ENCODE peak calls at places on chromosome 7, in four cellular contexts. T is H1, V is K562, O is HCT116. Z is an unnamed sample.

GRCh38 chr7:66426332-66426731 is 202.3 kb upstream of the KCTD7 start:
- DNase-seq in V (no peak), T (no peak), O (no peak), Z (no peak)

GRCh38 chr7:108299251-108300014 is 156.8 kb downstream of the NRCAM start:
- DNase-seq in V (no peak), O (no peak), T (no peak), Z (no peak)

GRCh38 chr7:156988605-156989185 is 21.8 kb downstream of the MNX1 start:
- DNase-seq in T (no peak), V (no peak), O (no peak), Z (no peak)

GRCh38 chr7:5422324-5423271 is 1.0 kb downstream of the TNRC18 start:
- DNase-seq in V (peak), O (no peak), T (no peak), Z (peak)

GRCh38 chr7:43764039-43764789 is 5.7 kb downstream of the BLVRA start:
- DNase-seq in V (peak), T (no peak), O (no peak), Z (no peak)

GRCh38 chr7:17448479-17449423 is 150.3 kb downstream of the AHR start:
- DNase-seq in T (no peak), O (no peak), V (no peak), Z (no peak)

GRCh38 chr7:70919491-70920073 is 212.4 kb upstream of the GALNT17 start:
- DNase-seq in V (no peak), T (no peak), O (no peak), Z (no peak)

GRCh38 chr7:120990468-120991118 is 2.1 kb downstream of the CPED1 start:
- DNase-seq in T (no peak), V (no peak), O (no peak), Z (no peak)

GRCh38 chr7:146116452-146117219 is at the start of gene CNTNAP2:
- DNase-seq in V (no peak), T (peak), O (no peak), Z (peak)

GRCh38 chr7:70694357-70694908 is 437.5 kb upstream of the GALNT17 start:
- DNase-seq in T (no peak), O (no peak), V (no peak), Z (peak)

GRCh38 chr7:138324905-138325304 is 135.2 kb upstream of the TRIM24 start:
- DNase-seq in T (no peak), V (no peak), O (no peak), Z (no peak)

GRCh38 chr7:148815612-148816011 is 68.5 kb downstream of the EZH2 start:
- DNase-seq in T (no peak), V (no peak), O (no peak), Z (no peak)

GRCh38 chr7:28091190-28091589 is 89.4 kb downstream of the JAZF1 start:
- DNase-seq in T (no peak), O (no peak), V (no peak), Z (no peak)

GRCh38 chr7:88111136-88111748 is 108.6 kb downstream of the SRI start:
- DNase-seq in O (peak), V (peak), T (no peak), Z (peak)

GRCh38 chr7:66429498-66430163 is 199.1 kb upstream of the KCTD7 start:
- DNase-seq in V (no peak), O (no peak), T (no peak), Z (no peak)

GRCh38 chr7:1463685-1464223 is 4.5 kb upstream of the MICALL2 start:
- DNase-seq in T (no peak), O (no peak), V (no peak), Z (no peak)

GRCh38 chr7:130888017-130888371 is 154.0 kb upstream of the KLF14 start:
- DNase-seq in O (no peak), T (no peak), V (peak), Z (no peak)

GRCh38 chr7:97480700-97481410 is 251.0 kb upstream of the TAC1 start:
- DNase-seq in T (no peak), O (no peak), V (no peak), Z (no peak)

GRCh38 chr7:50308301-50309129 is 4.0 kb downstream of the IKZF1 start:
- DNase-seq in O (no peak), V (peak), T (no peak), Z (no peak)

GRCh38 chr7:93574646-93575554 is at the start of gene CALCR:
- DNase-seq in T (no peak), V (no peak), O (no peak), Z (peak)

GRCh38 chr7:28754027-28754426 is 204.1 kb downstream of the TRIL start:
- DNase-seq in O (no peak), T (no peak), V (no peak), Z (no peak)

GRCh38 chr7:82506702-82507101 is 63.1 kb upstream of the CACNA2D1 start:
- DNase-seq in T (no peak), V (no peak), O (no peak), Z (no peak)

GRCh38 chr7:92397542-92397941 is 49.7 kb upstream of the GATAD1 start:
- DNase-seq in O (no peak), T (no peak), V (no peak), Z (no peak)

GRCh38 chr7:7761340-7761973 is 43.0 kb upstream of the RPA3 start:
- DNase-seq in O (peak), V (peak), T (no peak), Z (no peak)

GRCh38 chr7:106071356-106071998 is 40.6 kb downstream of the SYPL1 start:
- DNase-seq in T (no peak), V (no peak), O (no peak), Z (no peak)
- TF ChIP-seq POLR2AphosphoS5 in T (no peak), V (no peak), O (no peak), Z (no peak)

DNA sequence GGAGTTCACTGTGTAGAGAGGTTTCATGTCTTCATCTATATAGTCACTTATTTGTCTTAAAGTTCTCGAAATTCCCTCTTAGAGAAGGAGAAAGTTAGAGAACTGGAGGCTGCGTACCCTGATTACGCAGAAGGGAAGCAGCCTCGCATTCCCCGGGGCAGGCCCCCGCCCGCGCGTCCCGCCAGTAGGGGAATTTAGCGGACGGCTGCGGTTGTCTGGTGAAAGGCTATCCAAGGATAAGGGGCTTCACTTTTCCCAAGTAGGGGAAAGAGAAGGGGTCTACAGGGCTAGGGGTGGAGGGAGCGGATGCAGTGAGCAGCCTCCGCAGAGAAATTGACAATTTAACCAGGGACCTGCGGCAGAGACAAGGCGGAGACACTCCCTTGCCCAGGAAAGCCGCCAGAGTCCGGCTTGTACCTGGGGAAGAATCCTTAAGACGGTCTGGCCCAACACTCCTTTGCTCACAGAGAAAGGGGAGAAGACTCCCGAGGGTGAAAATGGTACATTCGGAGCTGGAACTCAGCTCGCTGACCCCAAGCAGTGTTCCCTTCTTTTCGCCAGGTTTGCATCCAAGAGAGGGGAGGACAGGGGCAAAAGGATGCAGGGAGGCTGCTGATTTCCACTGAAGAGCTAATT is 976 bp upstream of the MAGI2 start:
- DNase-seq in T (no peak), O (no peak), V (no peak), Z (peak)
- TF ChIP-seq EZH2 in T (peak), O (no peak), V (no peak), Z (peak)

GRCh38 chr7:16420329-16420648 is 1.0 kb downstream of the CRPPA start:
- DNase-seq in V (no peak), T (no peak), O (no peak), Z (no peak)
- H2AFZ ChIP-seq in V (peak), T (peak), O (peak), Z (peak)

GRCh38 chr7:150514748-150515222 is at the start of gene GIMAP7:
- DNase-seq in T (no peak), O (no peak), V (no peak), Z (no peak)
- TF ChIP-seq POLR2AphosphoS5 in T (no peak), O (no peak), V (no peak), Z (no peak)

GRCh38 chr7:122719010-122719578 is 16.4 kb upstream of the RNF148 start:
- DNase-seq in V (no peak), O (no peak), T (no peak), Z (no peak)
- TF ChIP-seq EZH2 in V (no peak), O (no peak), T (no peak), Z (no peak)

GRCh38 chr7:151897201-151897711 is 20.3 kb upstream of the PRKAG2 start:
- DNase-seq in O (no peak), T (no peak), V (no peak), Z (peak)
- H2AFZ ChIP-seq in O (peak), T (peak), V (no peak), Z (peak)

DNA sequence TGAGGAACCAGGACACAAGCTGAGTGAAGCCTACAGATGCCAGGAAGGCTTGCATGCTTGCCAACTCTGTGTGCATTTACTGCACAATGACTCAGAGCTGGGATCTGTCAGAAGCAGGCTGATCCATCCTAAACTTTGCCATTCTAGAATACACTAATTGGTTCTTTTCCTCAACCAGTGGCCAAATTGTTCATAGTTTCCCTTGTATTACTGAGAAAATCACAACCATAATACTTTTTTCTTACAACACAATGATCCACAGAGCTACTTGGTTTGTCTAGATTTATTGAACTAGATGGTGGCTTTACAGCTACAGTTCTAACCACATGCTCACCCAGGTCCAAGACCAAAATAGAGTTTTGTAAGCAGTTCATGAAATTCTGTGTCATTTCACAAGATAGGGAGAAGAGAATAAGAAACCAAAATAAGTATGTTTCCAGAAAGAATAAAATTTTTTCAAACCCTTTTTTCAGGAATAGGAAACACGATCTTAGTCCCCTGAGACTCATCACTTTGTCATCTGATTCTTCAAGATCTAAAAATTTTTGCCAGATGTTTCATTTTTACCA is 21.0 kb upstream of the LRRC17 start:
- DNase-seq in O (no peak), V (no peak), T (no peak), Z (no peak)
- TF ChIP-seq POLR2AphosphoS5 in O (no peak), V (no peak), T (no peak), Z (no peak)

DNA sequence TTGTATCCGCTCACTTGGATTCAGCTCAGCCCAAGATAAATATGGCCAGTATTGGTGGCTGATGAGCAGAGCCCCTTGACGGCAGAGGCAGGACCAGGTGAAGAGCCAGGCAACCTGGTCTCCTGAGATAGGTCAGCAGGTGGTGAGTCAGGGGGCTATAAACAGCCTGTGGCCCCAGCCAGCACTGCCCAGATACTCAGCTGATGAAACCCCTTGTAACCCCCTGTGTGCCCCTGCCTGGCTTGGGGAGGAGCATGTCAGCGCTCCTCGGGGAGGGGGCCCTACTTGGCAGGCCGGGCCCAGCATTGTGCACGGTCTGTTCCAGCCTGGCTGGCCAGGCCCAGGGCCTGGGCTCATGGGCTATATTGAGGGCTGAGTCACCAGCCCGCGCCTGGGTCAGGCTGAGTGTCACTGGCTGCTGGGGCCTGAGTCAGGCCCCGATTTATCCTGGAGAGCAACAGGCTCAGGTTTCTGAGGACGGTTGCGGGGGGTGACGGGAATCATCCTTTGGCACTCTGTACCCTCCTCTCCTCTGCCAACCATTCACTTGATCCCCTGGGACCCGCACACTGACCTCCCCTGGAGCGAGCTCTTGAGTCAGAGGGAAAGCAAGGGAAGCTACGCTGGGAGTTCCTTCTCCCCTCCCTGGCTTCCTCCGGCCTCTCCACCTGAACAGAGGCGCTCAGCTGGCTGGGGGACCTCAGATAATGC is 2.8 kb upstream of the FLNC start:
- DNase-seq in T (no peak), O (peak), V (peak), Z (no peak)
- TF ChIP-seq EZH2 in T (no peak), O (no peak), V (no peak), Z (no peak)

GRCh38 chr7:151034312-151035023 is 6.2 kb downstream of the ABCB8 start:
- DNase-seq in T (no peak), O (no peak), V (no peak), Z (no peak)
- H2AFZ ChIP-seq in T (no peak), O (no peak), V (no peak), Z (no peak)

Z was measured in GM23338.